ENCODE peak calls at places on chromosomes 5 and 9, in nine cellular contexts. One of them, this sample, is unnamed.

GRCh38 chr5:124053340-124053739 is 541.4 kb downstream of the CSNK1G3 start:
- DNase-seq in NCI-H345: no peak
- DNase-seq in stimulated activated CD8-positive, alpha-beta memory T cell treated with anti-CD3 and anti-CD28 coated beads, Interleukin-2, amount 100 ng/mL, for 1 hour: no peak
- DNase-seq in LHCN-M2: peak
- DNase-seq in activated CD4-positive, alpha-beta T cell treated with anti-CD3 and anti-CD28 coated beads, Interleukin-2, amount 50 U/mL, for 1 hour: no peak
- DNase-seq in activated CD8-positive, alpha-beta T cell treated with anti-CD3 and anti-CD28 coated beads for 36 hours: no peak
- DNase-seq in brain microvascular endothelial cell: peak
- DNase-seq in fibroblast of gingiva: no peak
- DNase-seq in effector memory CD8-positive, alpha-beta T cell: no peak
- DNase-seq in this sample: no peak

GRCh38 chr9:34145165-34145564 is 18.7 kb upstream of the DCAF12 start:
- DNase-seq in NCI-H345: no peak
- DNase-seq in stimulated activated CD8-positive, alpha-beta memory T cell treated with anti-CD3 and anti-CD28 coated beads, Interleukin-2, amount 100 ng/mL, for 1 hour: no peak
- DNase-seq in LHCN-M2: no peak
- DNase-seq in activated CD4-positive, alpha-beta T cell treated with anti-CD3 and anti-CD28 coated beads, Interleukin-2, amount 50 U/mL, for 1 hour: no peak
- DNase-seq in activated CD8-positive, alpha-beta T cell treated with anti-CD3 and anti-CD28 coated beads for 36 hours: no peak
- DNase-seq in brain microvascular endothelial cell: no peak
- DNase-seq in fibroblast of gingiva: no peak
- DNase-seq in effector memory CD8-positive, alpha-beta T cell: no peak
- DNase-seq in this sample: no peak

GRCh38 chr9:96009690-96010477 is 134.4 kb downstream of the ERCC6L2 start:
- DNase-seq in NCI-H345: no peak
- DNase-seq in stimulated activated CD8-positive, alpha-beta memory T cell treated with anti-CD3 and anti-CD28 coated beads, Interleukin-2, amount 100 ng/mL, for 1 hour: peak
- DNase-seq in LHCN-M2: peak
- DNase-seq in activated CD4-positive, alpha-beta T cell treated with anti-CD3 and anti-CD28 coated beads, Interleukin-2, amount 50 U/mL, for 1 hour: peak
- DNase-seq in activated CD8-positive, alpha-beta T cell treated with anti-CD3 and anti-CD28 coated beads for 36 hours: peak
- DNase-seq in brain microvascular endothelial cell: peak
- DNase-seq in fibroblast of gingiva: no peak
- DNase-seq in effector memory CD8-positive, alpha-beta T cell: peak
- DNase-seq in this sample: peak

GRCh38 chr9:78406933-78407332 is 110.0 kb downstream of the PSAT1 start:
- DNase-seq in NCI-H345: no peak
- DNase-seq in stimulated activated CD8-positive, alpha-beta memory T cell treated with anti-CD3 and anti-CD28 coated beads, Interleukin-2, amount 100 ng/mL, for 1 hour: no peak
- DNase-seq in LHCN-M2: no peak
- DNase-seq in activated CD4-positive, alpha-beta T cell treated with anti-CD3 and anti-CD28 coated beads, Interleukin-2, amount 50 U/mL, for 1 hour: no peak
- DNase-seq in activated CD8-positive, alpha-beta T cell treated with anti-CD3 and anti-CD28 coated beads for 36 hours: no peak
- DNase-seq in brain microvascular endothelial cell: no peak
- DNase-seq in fibroblast of gingiva: no peak
- DNase-seq in effector memory CD8-positive, alpha-beta T cell: no peak
- DNase-seq in this sample: no peak

GRCh38 chr5:141882594-141883183 is 4.5 kb upstream of the PCDH1 start:
- DNase-seq in NCI-H345: no peak
- DNase-seq in stimulated activated CD8-positive, alpha-beta memory T cell treated with anti-CD3 and anti-CD28 coated beads, Interleukin-2, amount 100 ng/mL, for 1 hour: no peak
- DNase-seq in LHCN-M2: no peak
- DNase-seq in activated CD4-positive, alpha-beta T cell treated with anti-CD3 and anti-CD28 coated beads, Interleukin-2, amount 50 U/mL, for 1 hour: no peak
- DNase-seq in activated CD8-positive, alpha-beta T cell treated with anti-CD3 and anti-CD28 coated beads for 36 hours: no peak
- DNase-seq in brain microvascular endothelial cell: no peak
- DNase-seq in fibroblast of gingiva: no peak
- DNase-seq in effector memory CD8-positive, alpha-beta T cell: no peak
- DNase-seq in this sample: no peak

GRCh38 chr5:67493676-67494075 is 297.1 kb upstream of the CD180 start:
- DNase-seq in NCI-H345: peak
- DNase-seq in stimulated activated CD8-positive, alpha-beta memory T cell treated with anti-CD3 and anti-CD28 coated beads, Interleukin-2, amount 100 ng/mL, for 1 hour: no peak
- DNase-seq in LHCN-M2: peak
- DNase-seq in activated CD4-positive, alpha-beta T cell treated with anti-CD3 and anti-CD28 coated beads, Interleukin-2, amount 50 U/mL, for 1 hour: no peak
- DNase-seq in activated CD8-positive, alpha-beta T cell treated with anti-CD3 and anti-CD28 coated beads for 36 hours: peak
- DNase-seq in brain microvascular endothelial cell: peak
- DNase-seq in fibroblast of gingiva: peak
- DNase-seq in effector memory CD8-positive, alpha-beta T cell: no peak
- DNase-seq in this sample: no peak

GRCh38 chr5:178467261-178468195 is 122.7 kb downstream of the COL23A1 start:
- DNase-seq in NCI-H345: no peak
- DNase-seq in stimulated activated CD8-positive, alpha-beta memory T cell treated with anti-CD3 and anti-CD28 coated beads, Interleukin-2, amount 100 ng/mL, for 1 hour: no peak
- DNase-seq in LHCN-M2: no peak
- DNase-seq in activated CD4-positive, alpha-beta T cell treated with anti-CD3 and anti-CD28 coated beads, Interleukin-2, amount 50 U/mL, for 1 hour: no peak
- DNase-seq in activated CD8-positive, alpha-beta T cell treated with anti-CD3 and anti-CD28 coated beads for 36 hours: no peak
- DNase-seq in brain microvascular endothelial cell: peak
- DNase-seq in fibroblast of gingiva: peak
- DNase-seq in effector memory CD8-positive, alpha-beta T cell: no peak
- DNase-seq in this sample: no peak

GRCh38 chr9:6956796-6957355 is 199.1 kb downstream of the KDM4C start:
- DNase-seq in NCI-H345: no peak
- DNase-seq in stimulated activated CD8-positive, alpha-beta memory T cell treated with anti-CD3 and anti-CD28 coated beads, Interleukin-2, amount 100 ng/mL, for 1 hour: no peak
- DNase-seq in LHCN-M2: no peak
- DNase-seq in activated CD4-positive, alpha-beta T cell treated with anti-CD3 and anti-CD28 coated beads, Interleukin-2, amount 50 U/mL, for 1 hour: no peak
- DNase-seq in activated CD8-positive, alpha-beta T cell treated with anti-CD3 and anti-CD28 coated beads for 36 hours: no peak
- DNase-seq in brain microvascular endothelial cell: no peak
- DNase-seq in fibroblast of gingiva: no peak
- DNase-seq in effector memory CD8-positive, alpha-beta T cell: no peak
- DNase-seq in this sample: no peak

GRCh38 chr5:1792842-1793266 is 6.8 kb downstream of the MRPL36 start:
- DNase-seq in NCI-H345: no peak
- DNase-seq in stimulated activated CD8-positive, alpha-beta memory T cell treated with anti-CD3 and anti-CD28 coated beads, Interleukin-2, amount 100 ng/mL, for 1 hour: peak
- DNase-seq in LHCN-M2: peak
- DNase-seq in activated CD4-positive, alpha-beta T cell treated with anti-CD3 and anti-CD28 coated beads, Interleukin-2, amount 50 U/mL, for 1 hour: peak
- DNase-seq in activated CD8-positive, alpha-beta T cell treated with anti-CD3 and anti-CD28 coated beads for 36 hours: peak
- DNase-seq in brain microvascular endothelial cell: peak
- DNase-seq in fibroblast of gingiva: peak
- DNase-seq in effector memory CD8-positive, alpha-beta T cell: peak
- DNase-seq in this sample: peak

GRCh38 chr9:135090547-135090946 is 3.1 kb downstream of the OLFM1 start:
- DNase-seq in NCI-H345: no peak
- DNase-seq in stimulated activated CD8-positive, alpha-beta memory T cell treated with anti-CD3 and anti-CD28 coated beads, Interleukin-2, amount 100 ng/mL, for 1 hour: no peak
- DNase-seq in LHCN-M2: no peak
- DNase-seq in activated CD4-positive, alpha-beta T cell treated with anti-CD3 and anti-CD28 coated beads, Interleukin-2, amount 50 U/mL, for 1 hour: no peak
- DNase-seq in activated CD8-positive, alpha-beta T cell treated with anti-CD3 and anti-CD28 coated beads for 36 hours: no peak
- DNase-seq in brain microvascular endothelial cell: no peak
- DNase-seq in fibroblast of gingiva: no peak
- DNase-seq in effector memory CD8-positive, alpha-beta T cell: no peak
- DNase-seq in this sample: no peak

GRCh38 chr5:142636093-142636492 is 49.8 kb downstream of the FGF1 start:
- DNase-seq in NCI-H345: no peak
- DNase-seq in stimulated activated CD8-positive, alpha-beta memory T cell treated with anti-CD3 and anti-CD28 coated beads, Interleukin-2, amount 100 ng/mL, for 1 hour: no peak
- DNase-seq in LHCN-M2: no peak
- DNase-seq in activated CD4-positive, alpha-beta T cell treated with anti-CD3 and anti-CD28 coated beads, Interleukin-2, amount 50 U/mL, for 1 hour: no peak
- DNase-seq in activated CD8-positive, alpha-beta T cell treated with anti-CD3 and anti-CD28 coated beads for 36 hours: no peak
- DNase-seq in brain microvascular endothelial cell: no peak
- DNase-seq in fibroblast of gingiva: no peak
- DNase-seq in effector memory CD8-positive, alpha-beta T cell: no peak
- DNase-seq in this sample: no peak

GRCh38 chr9:136576269-136576626 is 30.4 kb upstream of the NOTCH1 start:
- DNase-seq in NCI-H345: no peak
- DNase-seq in stimulated activated CD8-positive, alpha-beta memory T cell treated with anti-CD3 and anti-CD28 coated beads, Interleukin-2, amount 100 ng/mL, for 1 hour: no peak
- DNase-seq in LHCN-M2: peak
- DNase-seq in activated CD4-positive, alpha-beta T cell treated with anti-CD3 and anti-CD28 coated beads, Interleukin-2, amount 50 U/mL, for 1 hour: no peak
- DNase-seq in activated CD8-positive, alpha-beta T cell treated with anti-CD3 and anti-CD28 coated beads for 36 hours: peak
- DNase-seq in brain microvascular endothelial cell: no peak
- DNase-seq in fibroblast of gingiva: peak
- DNase-seq in effector memory CD8-positive, alpha-beta T cell: no peak
- DNase-seq in this sample: no peak

GRCh38 chr5:68378204-68378830 is 162.8 kb downstream of the PIK3R1 start:
- DNase-seq in NCI-H345: no peak
- DNase-seq in stimulated activated CD8-positive, alpha-beta memory T cell treated with anti-CD3 and anti-CD28 coated beads, Interleukin-2, amount 100 ng/mL, for 1 hour: no peak
- DNase-seq in LHCN-M2: peak
- DNase-seq in activated CD4-positive, alpha-beta T cell treated with anti-CD3 and anti-CD28 coated beads, Interleukin-2, amount 50 U/mL, for 1 hour: no peak
- DNase-seq in activated CD8-positive, alpha-beta T cell treated with anti-CD3 and anti-CD28 coated beads for 36 hours: peak
- DNase-seq in brain microvascular endothelial cell: no peak
- DNase-seq in fibroblast of gingiva: no peak
- DNase-seq in effector memory CD8-positive, alpha-beta T cell: no peak
- DNase-seq in this sample: peak

GRCh38 chr5:20041326-20041977 is 53.5 kb upstream of the CDH18 start:
- DNase-seq in NCI-H345: no peak
- DNase-seq in stimulated activated CD8-positive, alpha-beta memory T cell treated with anti-CD3 and anti-CD28 coated beads, Interleukin-2, amount 100 ng/mL, for 1 hour: no peak
- DNase-seq in LHCN-M2: peak
- DNase-seq in activated CD4-positive, alpha-beta T cell treated with anti-CD3 and anti-CD28 coated beads, Interleukin-2, amount 50 U/mL, for 1 hour: no peak
- DNase-seq in activated CD8-positive, alpha-beta T cell treated with anti-CD3 and anti-CD28 coated beads for 36 hours: no peak
- DNase-seq in brain microvascular endothelial cell: no peak
- DNase-seq in fibroblast of gingiva: no peak
- DNase-seq in effector memory CD8-positive, alpha-beta T cell: no peak
- DNase-seq in this sample: no peak

GRCh38 chr9:120868339-120868675 is 8.7 kb downstream of the PHF19 start:
- DNase-seq in NCI-H345: no peak
- DNase-seq in stimulated activated CD8-positive, alpha-beta memory T cell treated with anti-CD3 and anti-CD28 coated beads, Interleukin-2, amount 100 ng/mL, for 1 hour: no peak
- DNase-seq in LHCN-M2: peak
- DNase-seq in activated CD4-positive, alpha-beta T cell treated with anti-CD3 and anti-CD28 coated beads, Interleukin-2, amount 50 U/mL, for 1 hour: no peak
- DNase-seq in activated CD8-positive, alpha-beta T cell treated with anti-CD3 and anti-CD28 coated beads for 36 hours: no peak
- DNase-seq in brain microvascular endothelial cell: no peak
- DNase-seq in fibroblast of gingiva: peak
- DNase-seq in effector memory CD8-positive, alpha-beta T cell: no peak
- DNase-seq in this sample: no peak

GRCh38 chr5:110478899-110479298 is 247.6 kb downstream of the TMEM232 start:
- DNase-seq in NCI-H345: no peak
- DNase-seq in stimulated activated CD8-positive, alpha-beta memory T cell treated with anti-CD3 and anti-CD28 coated beads, Interleukin-2, amount 100 ng/mL, for 1 hour: no peak
- DNase-seq in LHCN-M2: peak
- DNase-seq in activated CD4-positive, alpha-beta T cell treated with anti-CD3 and anti-CD28 coated beads, Interleukin-2, amount 50 U/mL, for 1 hour: no peak
- DNase-seq in activated CD8-positive, alpha-beta T cell treated with anti-CD3 and anti-CD28 coated beads for 36 hours: no peak
- DNase-seq in brain microvascular endothelial cell: peak
- DNase-seq in fibroblast of gingiva: peak
- DNase-seq in effector memory CD8-positive, alpha-beta T cell: no peak
- DNase-seq in this sample: no peak

GRCh38 chr9:112446518-112446917 is 40.1 kb upstream of the KIAA1958 start:
- DNase-seq in NCI-H345: no peak
- DNase-seq in stimulated activated CD8-positive, alpha-beta memory T cell treated with anti-CD3 and anti-CD28 coated beads, Interleukin-2, amount 100 ng/mL, for 1 hour: no peak
- DNase-seq in LHCN-M2: no peak
- DNase-seq in activated CD4-positive, alpha-beta T cell treated with anti-CD3 and anti-CD28 coated beads, Interleukin-2, amount 50 U/mL, for 1 hour: no peak
- DNase-seq in activated CD8-positive, alpha-beta T cell treated with anti-CD3 and anti-CD28 coated beads for 36 hours: no peak
- DNase-seq in brain microvascular endothelial cell: no peak
- DNase-seq in fibroblast of gingiva: no peak
- DNase-seq in effector memory CD8-positive, alpha-beta T cell: no peak
- DNase-seq in this sample: no peak

GRCh38 chr5:39661026-39661779 is 236.4 kb upstream of the DAB2 start:
- DNase-seq in NCI-H345: no peak
- DNase-seq in stimulated activated CD8-positive, alpha-beta memory T cell treated with anti-CD3 and anti-CD28 coated beads, Interleukin-2, amount 100 ng/mL, for 1 hour: no peak
- DNase-seq in LHCN-M2: peak
- DNase-seq in activated CD4-positive, alpha-beta T cell treated with anti-CD3 and anti-CD28 coated beads, Interleukin-2, amount 50 U/mL, for 1 hour: no peak
- DNase-seq in activated CD8-positive, alpha-beta T cell treated with anti-CD3 and anti-CD28 coated beads for 36 hours: no peak
- DNase-seq in brain microvascular endothelial cell: peak
- DNase-seq in fibroblast of gingiva: peak
- DNase-seq in effector memory CD8-positive, alpha-beta T cell: no peak
- DNase-seq in this sample: no peak

GRCh38 chr9:33455952-33456351 is 8.6 kb upstream of the AQP3 start:
- DNase-seq in NCI-H345: no peak
- DNase-seq in stimulated activated CD8-positive, alpha-beta memory T cell treated with anti-CD3 and anti-CD28 coated beads, Interleukin-2, amount 100 ng/mL, for 1 hour: no peak
- DNase-seq in LHCN-M2: no peak
- DNase-seq in activated CD4-positive, alpha-beta T cell treated with anti-CD3 and anti-CD28 coated beads, Interleukin-2, amount 50 U/mL, for 1 hour: no peak
- DNase-seq in activated CD8-positive, alpha-beta T cell treated with anti-CD3 and anti-CD28 coated beads for 36 hours: peak
- DNase-seq in brain microvascular endothelial cell: no peak
- DNase-seq in fibroblast of gingiva: no peak
- DNase-seq in effector memory CD8-positive, alpha-beta T cell: no peak
- DNase-seq in this sample: no peak

GRCh38 chr9:133263557-133263956 is 11.4 kb downstream of the ABO start:
- DNase-seq in NCI-H345: no peak
- DNase-seq in stimulated activated CD8-positive, alpha-beta memory T cell treated with anti-CD3 and anti-CD28 coated beads, Interleukin-2, amount 100 ng/mL, for 1 hour: no peak
- DNase-seq in LHCN-M2: no peak
- DNase-seq in activated CD4-positive, alpha-beta T cell treated with anti-CD3 and anti-CD28 coated beads, Interleukin-2, amount 50 U/mL, for 1 hour: no peak
- DNase-seq in activated CD8-positive, alpha-beta T cell treated with anti-CD3 and anti-CD28 coated beads for 36 hours: no peak
- DNase-seq in brain microvascular endothelial cell: no peak
- DNase-seq in fibroblast of gingiva: no peak
- DNase-seq in effector memory CD8-positive, alpha-beta T cell: no peak
- DNase-seq in this sample: no peak

GRCh38 chr5:80435476-80435875 is 27.6 kb downstream of the ZFYVE16 start:
- DNase-seq in NCI-H345: no peak
- DNase-seq in stimulated activated CD8-positive, alpha-beta memory T cell treated with anti-CD3 and anti-CD28 coated beads, Interleukin-2, amount 100 ng/mL, for 1 hour: no peak
- DNase-seq in LHCN-M2: no peak
- DNase-seq in activated CD4-positive, alpha-beta T cell treated with anti-CD3 and anti-CD28 coated beads, Interleukin-2, amount 50 U/mL, for 1 hour: no peak
- DNase-seq in activated CD8-positive, alpha-beta T cell treated with anti-CD3 and anti-CD28 coated beads for 36 hours: no peak
- DNase-seq in brain microvascular endothelial cell: no peak
- DNase-seq in fibroblast of gingiva: no peak
- DNase-seq in effector memory CD8-positive, alpha-beta T cell: no peak
- DNase-seq in this sample: no peak

GRCh38 chr9:136686794-136687711 is at the start of gene AGPAT2:
- DNase-seq in NCI-H345: peak
- DNase-seq in stimulated activated CD8-positive, alpha-beta memory T cell treated with anti-CD3 and anti-CD28 coated beads, Interleukin-2, amount 100 ng/mL, for 1 hour: peak
- DNase-seq in LHCN-M2: peak
- DNase-seq in activated CD4-positive, alpha-beta T cell treated with anti-CD3 and anti-CD28 coated beads, Interleukin-2, amount 50 U/mL, for 1 hour: peak
- DNase-seq in activated CD8-positive, alpha-beta T cell treated with anti-CD3 and anti-CD28 coated beads for 36 hours: peak
- DNase-seq in brain microvascular endothelial cell: no peak
- DNase-seq in fibroblast of gingiva: peak
- DNase-seq in effector memory CD8-positive, alpha-beta T cell: no peak
- DNase-seq in this sample: peak

GRCh38 chr9:69932901-69933300 is 110.7 kb upstream of the MAMDC2 start:
- DNase-seq in NCI-H345: no peak
- DNase-seq in stimulated activated CD8-positive, alpha-beta memory T cell treated with anti-CD3 and anti-CD28 coated beads, Interleukin-2, amount 100 ng/mL, for 1 hour: no peak
- DNase-seq in LHCN-M2: peak
- DNase-seq in activated CD4-positive, alpha-beta T cell treated with anti-CD3 and anti-CD28 coated beads, Interleukin-2, amount 50 U/mL, for 1 hour: no peak
- DNase-seq in activated CD8-positive, alpha-beta T cell treated with anti-CD3 and anti-CD28 coated beads for 36 hours: peak
- DNase-seq in brain microvascular endothelial cell: no peak
- DNase-seq in fibroblast of gingiva: no peak
- DNase-seq in effector memory CD8-positive, alpha-beta T cell: no peak
- DNase-seq in this sample: no peak

GRCh38 chr5:108989761-108990392 is 242.2 kb downstream of the FER start:
- DNase-seq in NCI-H345: no peak
- DNase-seq in stimulated activated CD8-positive, alpha-beta memory T cell treated with anti-CD3 and anti-CD28 coated beads, Interleukin-2, amount 100 ng/mL, for 1 hour: no peak
- DNase-seq in LHCN-M2: peak
- DNase-seq in activated CD4-positive, alpha-beta T cell treated with anti-CD3 and anti-CD28 coated beads, Interleukin-2, amount 50 U/mL, for 1 hour: no peak
- DNase-seq in activated CD8-positive, alpha-beta T cell treated with anti-CD3 and anti-CD28 coated beads for 36 hours: no peak
- DNase-seq in brain microvascular endothelial cell: no peak
- DNase-seq in fibroblast of gingiva: no peak
- DNase-seq in effector memory CD8-positive, alpha-beta T cell: no peak
- DNase-seq in this sample: no peak

GRCh38 chr5:74031536-74031935 is 405.5 kb downstream of the ARHGEF28 start:
- DNase-seq in NCI-H345: no peak
- DNase-seq in stimulated activated CD8-positive, alpha-beta memory T cell treated with anti-CD3 and anti-CD28 coated beads, Interleukin-2, amount 100 ng/mL, for 1 hour: no peak
- DNase-seq in LHCN-M2: no peak
- DNase-seq in activated CD4-positive, alpha-beta T cell treated with anti-CD3 and anti-CD28 coated beads, Interleukin-2, amount 50 U/mL, for 1 hour: no peak
- DNase-seq in activated CD8-positive, alpha-beta T cell treated with anti-CD3 and anti-CD28 coated beads for 36 hours: no peak
- DNase-seq in brain microvascular endothelial cell: no peak
- DNase-seq in fibroblast of gingiva: no peak
- DNase-seq in effector memory CD8-positive, alpha-beta T cell: no peak
- DNase-seq in this sample: no peak

GRCh38 chr9:4555251-4555650 is 65.0 kb downstream of the SLC1A1 start:
- DNase-seq in NCI-H345: peak
- DNase-seq in stimulated activated CD8-positive, alpha-beta memory T cell treated with anti-CD3 and anti-CD28 coated beads, Interleukin-2, amount 100 ng/mL, for 1 hour: no peak
- DNase-seq in LHCN-M2: peak
- DNase-seq in activated CD4-positive, alpha-beta T cell treated with anti-CD3 and anti-CD28 coated beads, Interleukin-2, amount 50 U/mL, for 1 hour: peak
- DNase-seq in activated CD8-positive, alpha-beta T cell treated with anti-CD3 and anti-CD28 coated beads for 36 hours: no peak
- DNase-seq in brain microvascular endothelial cell: peak
- DNase-seq in fibroblast of gingiva: peak
- DNase-seq in effector memory CD8-positive, alpha-beta T cell: no peak
- DNase-seq in this sample: peak

GRCh38 chr5:109743041-109743531 is 53.4 kb downstream of the MAN2A1 start:
- DNase-seq in NCI-H345: no peak
- DNase-seq in stimulated activated CD8-positive, alpha-beta memory T cell treated with anti-CD3 and anti-CD28 coated beads, Interleukin-2, amount 100 ng/mL, for 1 hour: no peak
- DNase-seq in LHCN-M2: no peak
- DNase-seq in activated CD4-positive, alpha-beta T cell treated with anti-CD3 and anti-CD28 coated beads, Interleukin-2, amount 50 U/mL, for 1 hour: no peak
- DNase-seq in activated CD8-positive, alpha-beta T cell treated with anti-CD3 and anti-CD28 coated beads for 36 hours: no peak
- DNase-seq in brain microvascular endothelial cell: no peak
- DNase-seq in fibroblast of gingiva: no peak
- DNase-seq in effector memory CD8-positive, alpha-beta T cell: no peak
- DNase-seq in this sample: no peak

GRCh38 chr9:136922540-136922939 is 22.0 kb downstream of the FBXW5 start:
- DNase-seq in NCI-H345: no peak
- DNase-seq in stimulated activated CD8-positive, alpha-beta memory T cell treated with anti-CD3 and anti-CD28 coated beads, Interleukin-2, amount 100 ng/mL, for 1 hour: no peak
- DNase-seq in LHCN-M2: no peak
- DNase-seq in activated CD4-positive, alpha-beta T cell treated with anti-CD3 and anti-CD28 coated beads, Interleukin-2, amount 50 U/mL, for 1 hour: no peak
- DNase-seq in activated CD8-positive, alpha-beta T cell treated with anti-CD3 and anti-CD28 coated beads for 36 hours: no peak
- DNase-seq in brain microvascular endothelial cell: no peak
- DNase-seq in fibroblast of gingiva: no peak
- DNase-seq in effector memory CD8-positive, alpha-beta T cell: no peak
- DNase-seq in this sample: no peak

GRCh38 chr9:11946521-11946920 is 746.7 kb upstream of the TYRP1 start:
- DNase-seq in NCI-H345: no peak
- DNase-seq in stimulated activated CD8-positive, alpha-beta memory T cell treated with anti-CD3 and anti-CD28 coated beads, Interleukin-2, amount 100 ng/mL, for 1 hour: no peak
- DNase-seq in LHCN-M2: no peak
- DNase-seq in activated CD4-positive, alpha-beta T cell treated with anti-CD3 and anti-CD28 coated beads, Interleukin-2, amount 50 U/mL, for 1 hour: no peak
- DNase-seq in activated CD8-positive, alpha-beta T cell treated with anti-CD3 and anti-CD28 coated beads for 36 hours: no peak
- DNase-seq in brain microvascular endothelial cell: no peak
- DNase-seq in fibroblast of gingiva: no peak
- DNase-seq in effector memory CD8-positive, alpha-beta T cell: no peak
- DNase-seq in this sample: no peak

This sample was measured in central memory CD4-positive, alpha-beta T cell.